ENCODE peak calls at places on chromosomes 2 and 18, in eight cellular contexts. U, P, H, V, F, B, Z and I are unnamed samples. For H3K27me3, the result is how much of the 10 kb centered on the place peaks cover.

GRCh38 chr2:186726938-186727337 is 33.1 kb downstream of the FAM171B start:
- DNase-seq in U (no peak), P (peak), H (no peak), V (no peak), F (no peak), B (no peak), Z (peak), I (no peak)

GRCh38 chr2:101559576-101559975 is 84.7 kb upstream of the RFX8 start:
- DNase-seq in U (no peak), P (peak), H (peak), V (no peak), F (no peak), B (no peak), Z (peak), I (no peak)

GRCh38 chr2:27753744-27754588 is 17.6 kb upstream of the MRPL33 start:
- DNase-seq in U (peak), P (peak), H (peak), V (peak), F (peak), B (no peak), Z (peak), I (no peak)

GRCh38 chr2:24613154-24613814 is 122.2 kb downstream of the NCOA1 start:
- DNase-seq in U (no peak), P (peak), H (peak), V (no peak), F (peak), B (no peak), Z (peak), I (peak)

GRCh38 chr18:41655074-41655473 is 300.0 kb upstream of the PIK3C3 start:
- DNase-seq in U (no peak), P (no peak), H (peak), V (no peak), F (no peak), B (no peak), Z (no peak), I (no peak)

GRCh38 chr2:19435815-19436214 is 77.4 kb upstream of the OSR1 start:
- DNase-seq in U (no peak), P (no peak), H (no peak), V (no peak), F (no peak), B (no peak), Z (no peak), I (peak)

GRCh38 chr18:59910967-59911366 is 11.2 kb downstream of the PMAIP1 start:
- DNase-seq in U (peak), P (peak), H (no peak), V (no peak), F (no peak), B (no peak), Z (peak), I (no peak)

GRCh38 chr2:19355931-19356544 is 2.4 kb downstream of the OSR1 start:
- DNase-seq in U (no peak), P (no peak), H (no peak), V (no peak), F (no peak), B (no peak), Z (peak), I (no peak)

GRCh38 chr18:7626175-7626921 is 59.2 kb downstream of the PTPRM start:
- DNase-seq in U (no peak), P (no peak), H (no peak), V (no peak), F (no peak), B (no peak), Z (no peak), I (no peak)

GRCh38 chr2:238235331-238235732 is 4.5 kb downstream of the HES6 start:
- DNase-seq in U (no peak), P (no peak), H (peak), V (no peak), F (no peak), B (no peak), Z (peak), I (no peak)

GRCh38 chr2:196249171-196249570 is 77.8 kb upstream of the STK17B start:
- DNase-seq in U (no peak), P (peak), H (no peak), V (no peak), F (no peak), B (no peak), Z (peak), I (no peak)

GRCh38 chr2:127228102-127228501 is 8.0 kb upstream of the CYP27C1 start:
- DNase-seq in U (no peak), P (peak), H (no peak), V (no peak), F (no peak), B (no peak), Z (no peak), I (no peak)

GRCh38 chr2:217731805-217732204 is 271.0 kb downstream of the TNS1 start:
- DNase-seq in U (no peak), P (peak), H (no peak), V (no peak), F (no peak), B (no peak), Z (peak), I (no peak)

GRCh38 chr2:38512211-38512610 is 90.5 kb downstream of the HNRNPLL start:
- DNase-seq in U (no peak), P (no peak), H (no peak), V (no peak), F (no peak), B (no peak), Z (no peak), I (no peak)

GRCh38 chr2:35508601-35509000 is 847.0 kb upstream of the CRIM1 start:
- DNase-seq in U (no peak), P (no peak), H (no peak), V (no peak), F (no peak), B (no peak), Z (no peak), I (no peak)

GRCh38 chr2:152716805-152717241 is 438 bp downstream of the PRPF40A start:
- DNase-seq in U (peak), P (peak), H (peak), V (no peak), F (no peak), B (no peak), Z (no peak), I (no peak)

GRCh38 chr18:74905245-74905644 is 303.7 kb downstream of the PTGR3 start:
- DNase-seq in U (no peak), P (no peak), H (no peak), V (no peak), F (no peak), B (no peak), Z (no peak), I (no peak)

GRCh38 chr2:237475704-237476107 is 11.3 kb upstream of the MLPH start:
- DNase-seq in U (no peak), P (peak), H (peak), V (no peak), F (peak), B (no peak), Z (peak), I (no peak)

GRCh38 chr2:105257981-105258380 is 16.4 kb downstream of the GPR45 start:
- DNase-seq in U (no peak), P (no peak), H (peak), V (no peak), F (no peak), B (no peak), Z (peak), I (no peak)

GRCh38 chr2:24015562-24016375 is 5.9 kb downstream of the MFSD2B start:
- DNase-seq in U (no peak), P (peak), H (peak), V (no peak), F (no peak), B (peak), Z (peak), I (peak)

GRCh38 chr2:173596226-173596625 is 241.6 kb downstream of the CDCA7 start:
- DNase-seq in U (no peak), P (peak), H (no peak), V (no peak), F (no peak), B (no peak), Z (peak), I (no peak)

GRCh38 chr2:112542123-112542973 is at the start of gene POLR1B:
- DNase-seq in U (peak), P (peak), H (peak), V (peak), F (peak), B (no peak), Z (peak), I (peak)

GRCh38 chr18:46755315-46756171 is 1.3 kb downstream of the ST8SIA5 start:
- DNase-seq in U (no peak), P (no peak), H (no peak), V (no peak), F (peak), B (no peak), Z (no peak), I (no peak)

GRCh38 chr18:61991201-61991600 is 98.4 kb upstream of the RNF152 start:
- DNase-seq in U (no peak), P (peak), H (peak), V (no peak), F (no peak), B (no peak), Z (peak), I (no peak)

GRCh38 chr2:116949249-116949648 is 865.2 kb upstream of the DDX18 start:
- DNase-seq in U (no peak), P (no peak), H (no peak), V (no peak), F (no peak), B (no peak), Z (no peak), I (no peak)

GRCh38 chr2:73984922-73985317 is 210 bp downstream of the TET3 start:
- DNase-seq in U (peak), P (no peak), H (no peak), V (no peak), F (no peak), B (no peak), Z (no peak), I (no peak)

GRCh38 chr2:240136671-240137292 is 677 bp upstream of the COPS9 start:
- DNase-seq in U (no peak), P (no peak), H (no peak), V (no peak), F (no peak), B (no peak), Z (no peak), I (no peak)

GRCh38 chr2:71746946-71747501 is 293.7 kb downstream of the DYSF start:
- DNase-seq in U (no peak), P (peak), H (no peak), V (peak), F (no peak), B (no peak), Z (no peak), I (no peak)

GRCh38 chr2:191844706-191845105 is 2.2 kb downstream of the CAVIN2 start:
- DNase-seq in U (no peak), P (no peak), H (peak), V (no peak), F (no peak), B (no peak), Z (peak), I (no peak)

GRCh38 chr2:191846787-191847620 is at the start of gene CAVIN2:
- DNase-seq in U (peak), P (peak), H (peak), V (no peak), F (no peak), B (no peak), Z (peak), I (no peak)

GRCh38 chr2:191847764-191848163 is 876 bp upstream of the CAVIN2 start:
- DNase-seq in U (no peak), P (no peak), H (no peak), V (no peak), F (no peak), B (no peak), Z (no peak), I (no peak)

GRCh38 chr2:191845248-191845715 is 1.6 kb downstream of the CAVIN2 start:
- DNase-seq in U (no peak), P (no peak), H (no peak), V (no peak), F (no peak), B (no peak), Z (no peak), I (no peak)

GRCh38 chr2:191845876-191846786 is 757 bp downstream of the CAVIN2 start:
- DNase-seq in U (no peak), P (no peak), H (no peak), V (no peak), F (no peak), B (no peak), Z (no peak), I (no peak)
- H3K4me3 ChIP-seq in U (peak), P (peak), H (peak), V (peak), F (no peak), B (no peak), Z (peak), I (no peak)

GRCh38 chr2:61832183-61832841 is 21.5 kb downstream of the FAM161A start:
- DNase-seq in U (no peak), P (no peak), H (no peak), V (no peak), F (no peak), B (no peak), Z (no peak), I (no peak)
- H3K27me3 ChIP-seq in U (under half), P (under half), H (under half), V (under half), F (under half), B (under half), Z (under half), I (under half)

GRCh38 chr18:21740724-21741510 is at the start of gene MIB1:
- DNase-seq in U (peak), P (no peak), H (no peak), V (peak), F (peak), B (peak), Z (peak), I (peak)

GRCh38 chr18:21743166-21743831 is 2.7 kb downstream of the MIB1 start:
- DNase-seq in U (no peak), P (no peak), H (no peak), V (no peak), F (no peak), B (no peak), Z (no peak), I (no peak)

GRCh38 chr18:21741511-21742322 is 1.1 kb downstream of the MIB1 start:
- DNase-seq in U (peak), P (no peak), H (no peak), V (no peak), F (peak), B (no peak), Z (peak), I (no peak)

GRCh38 chr18:21740474-21740723 is 193 bp upstream of the MIB1 start:
- DNase-seq in U (no peak), P (peak), H (peak), V (no peak), F (no peak), B (no peak), Z (peak), I (no peak)

DNA sequence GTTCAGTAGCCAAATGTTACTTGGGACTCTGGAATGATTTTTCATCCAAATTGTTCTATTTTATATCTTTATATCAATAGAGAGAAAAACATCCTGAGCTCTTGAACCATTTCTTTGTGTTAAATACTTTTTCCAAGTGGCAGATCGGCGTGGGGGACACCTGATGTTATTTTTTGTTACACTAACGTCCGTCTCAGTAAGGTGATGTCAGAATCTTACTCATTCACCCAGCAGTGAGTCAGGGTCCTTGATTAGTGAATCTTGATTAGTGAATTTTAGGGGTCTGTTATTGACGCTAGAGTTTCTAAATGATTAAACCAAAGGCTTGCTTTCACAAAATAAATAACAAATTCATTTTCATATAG is 1.7 kb downstream of the MIB1 start:
- DNase-seq in U (no peak), P (peak), H (peak), V (no peak), F (no peak), B (no peak), Z (peak), I (no peak)
- H3K4me3 ChIP-seq in U (peak), P (peak), H (peak), V (peak), F (peak), B (peak), Z (peak), I (peak)

GRCh38 chr2:51705418-51705817 is 673.5 kb upstream of the NRXN1 start:
- DNase-seq in U (no peak), P (no peak), H (no peak), V (no peak), F (no peak), B (no peak), Z (no peak), I (no peak)

GRCh38 chr2:51706220-51706619 is 674.3 kb upstream of the NRXN1 start:
- DNase-seq in U (no peak), P (no peak), H (no peak), V (no peak), F (no peak), B (no peak), Z (no peak), I (no peak)

GRCh38 chr2:51711761-51712160 is 679.8 kb upstream of the NRXN1 start:
- DNase-seq in U (no peak), P (peak), H (no peak), V (no peak), F (no peak), B (no peak), Z (peak), I (no peak)

GRCh38 chr2:51710222-51710621 is 678.3 kb upstream of the NRXN1 start:
- DNase-seq in U (no peak), P (no peak), H (no peak), V (no peak), F (no peak), B (no peak), Z (no peak), I (no peak)

DNA sequence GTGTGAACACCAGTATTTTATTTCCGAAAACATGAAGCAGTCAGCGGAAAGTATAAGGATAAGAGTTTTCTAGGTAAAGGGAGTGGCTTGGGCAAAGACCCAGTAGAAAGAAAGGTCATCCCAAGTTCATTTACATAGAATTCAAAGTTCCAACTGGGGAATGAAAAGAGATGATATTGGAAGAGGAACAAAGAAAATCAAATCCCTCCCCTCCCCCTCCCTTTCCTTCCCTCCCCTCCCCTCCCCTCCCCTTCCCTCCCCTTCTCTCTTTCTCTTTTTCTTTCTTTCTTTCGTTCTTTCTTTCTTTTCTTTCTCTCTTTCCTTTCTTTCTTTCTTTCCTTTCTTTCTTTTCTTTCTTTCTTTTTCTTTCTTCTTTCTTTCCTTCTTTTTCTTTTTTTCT is 675.7 kb upstream of the NRXN1 start:
- DNase-seq in U (no peak), P (no peak), H (no peak), V (no peak), F (no peak), B (no peak), Z (no peak), I (no peak)
- H3K27me3 ChIP-seq in U (under half), P (under half), H (under half), V (under half), F (under half), B (under half), Z (under half), I (under half)

GRCh38 chr18:13541621-13542519 is 184.5 kb downstream of the FAM210A start:
- DNase-seq in U (no peak), P (no peak), H (no peak), V (no peak), F (no peak), B (no peak), Z (no peak), I (no peak)

GRCh38 chr18:13542520-13542847 is 183.9 kb downstream of the FAM210A start:
- DNase-seq in U (no peak), P (no peak), H (no peak), V (no peak), F (no peak), B (no peak), Z (no peak), I (no peak)

GRCh38 chr18:13539843-13540535 is 186.4 kb downstream of the FAM210A start:
- DNase-seq in U (no peak), P (no peak), H (no peak), V (no peak), F (no peak), B (no peak), Z (no peak), I (no peak)

GRCh38 chr18:13539050-13539449 is 187.3 kb downstream of the FAM210A start:
- DNase-seq in U (no peak), P (no peak), H (no peak), V (no peak), F (no peak), B (no peak), Z (no peak), I (no peak)

DNA sequence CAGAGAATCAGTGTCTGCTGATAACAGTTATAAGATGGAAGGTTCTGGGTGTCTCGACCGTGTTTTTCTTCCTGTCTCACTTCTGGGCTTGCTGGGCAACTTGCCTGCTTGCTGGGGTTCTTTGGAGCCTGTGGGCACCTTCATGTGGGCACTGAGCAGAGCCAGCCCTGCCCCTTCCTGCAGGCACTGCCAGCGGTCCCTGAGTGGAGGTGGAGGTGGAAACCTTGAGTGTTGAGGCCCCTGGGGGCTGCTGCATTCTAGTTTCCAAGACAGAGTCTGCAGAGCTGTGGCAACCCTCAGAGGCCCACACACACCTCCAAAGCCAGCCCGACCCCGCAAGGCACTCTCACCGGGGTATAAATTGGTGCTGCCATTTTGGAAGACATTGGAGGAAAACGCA is 185.6 kb downstream of the FAM210A start:
- DNase-seq in U (no peak), P (no peak), H (no peak), V (no peak), F (no peak), B (no peak), Z (no peak), I (no peak)
- H3K4me3 ChIP-seq in U (no peak), P (no peak), H (no peak), V (no peak), F (no peak), B (no peak), Z (no peak), I (no peak)

GRCh38 chr2:44933434-44933951 is 8.0 kb upstream of the SIX3 start:
- DNase-seq in U (no peak), P (no peak), H (no peak), V (no peak), F (no peak), B (no peak), Z (no peak), I (no peak)
- H3K27me3 ChIP-seq in U (half or more), P (half or more), H (half or more), V (under half), F (half or more), B (half or more), Z (half or more), I (half or more)

DNA sequence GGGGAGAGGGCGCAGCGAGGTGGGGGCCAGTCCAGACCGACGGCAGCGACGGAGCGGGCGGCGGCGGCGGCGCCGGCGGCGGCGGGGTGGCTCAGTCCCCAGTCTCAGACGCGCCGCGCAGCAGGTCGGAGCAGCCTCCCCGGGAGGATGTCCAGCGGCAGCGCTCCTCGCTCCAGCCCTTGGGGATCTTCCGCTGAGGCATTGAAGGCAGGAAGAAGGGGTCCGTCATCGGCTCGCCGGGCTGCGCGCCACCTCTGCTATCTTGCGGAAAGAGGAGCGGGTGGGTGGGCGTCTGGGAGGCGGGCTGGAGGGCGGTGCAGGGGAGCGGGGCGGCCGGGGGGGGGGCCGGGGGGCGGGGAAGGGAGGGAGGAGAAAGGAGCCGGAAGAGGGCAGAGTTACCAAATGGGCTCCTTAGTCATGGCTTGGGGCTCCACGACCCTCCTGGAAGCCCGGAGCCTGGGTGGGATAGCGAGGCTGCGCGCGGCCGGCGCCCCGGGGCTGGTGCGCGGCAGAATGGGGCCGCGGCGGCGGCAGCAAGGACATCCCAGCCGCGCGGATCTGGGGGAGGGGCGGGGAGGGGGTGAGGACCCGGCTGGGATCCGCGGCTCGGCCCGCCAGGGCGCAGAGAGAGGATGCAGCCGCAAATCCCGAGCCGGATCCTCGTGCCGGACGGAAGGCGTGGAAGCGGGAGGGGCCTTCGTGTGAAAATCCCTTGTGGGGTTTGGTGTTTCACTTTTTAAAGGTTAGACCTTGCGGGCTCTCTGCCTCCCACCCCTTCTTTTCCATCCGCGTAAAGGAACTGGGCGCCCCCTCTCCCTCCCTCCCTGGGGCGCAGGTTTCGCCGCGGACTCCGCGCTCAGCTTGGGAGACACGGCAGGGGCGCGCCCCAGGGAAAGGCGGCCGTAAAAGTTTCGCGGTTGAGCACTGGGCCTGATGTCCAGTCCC is at the start of gene NETO1:
- DNase-seq in U (no peak), P (no peak), H (no peak), V (no peak), F (peak), B (no peak), Z (no peak), I (no peak)
- H3K4me3 ChIP-seq in U (no peak), P (peak), H (peak), V (peak), F (peak), B (peak), Z (peak), I (peak)